ENCODE peak calls at places on chromosomes 7 and 10, in five cellular contexts. One of them, this sample, is unnamed.

GRCh38 chr10:103888113-103888841 is 29.7 kb downstream of the STN1 start:
- DNase-seq in lung: peak; percentile 52
- DNase-seq in endothelial cell: no peak
- DNase-seq in CD4-positive, alpha-beta T cell: no peak
- DNase-seq in nephron progenitor cell: no peak
- DNase-seq in this sample: no peak

GRCh38 chr7:133056370-133057238 is 25.3 kb downstream of the CHCHD3 start:
- DNase-seq in lung: no peak
- DNase-seq in nephron progenitor cell: no peak
- DNase-seq in endothelial cell: no peak
- DNase-seq in CD4-positive, alpha-beta T cell: no peak
- DNase-seq in this sample: no peak

GRCh38 chr7:92608380-92609322 is 18.5 kb upstream of the FAM133B start:
- DNase-seq in CD4-positive, alpha-beta T cell: no peak
- DNase-seq in lung: peak; percentile 72
- DNase-seq in nephron progenitor cell: peak; percentile 73
- DNase-seq in endothelial cell: peak; percentile 42
- DNase-seq in this sample: no peak

GRCh38 chr7:107934991-107935770 is 44.2 kb downstream of the DLD start:
- DNase-seq in endothelial cell: no peak
- DNase-seq in lung: no peak
- DNase-seq in CD4-positive, alpha-beta T cell: no peak
- DNase-seq in nephron progenitor cell: no peak
- DNase-seq in this sample: no peak

GRCh38 chr10:31101123-31101522 is 69.5 kb upstream of the ZNF438 start:
- DNase-seq in endothelial cell: no peak
- DNase-seq in CD4-positive, alpha-beta T cell: no peak
- DNase-seq in lung: peak; percentile 30
- DNase-seq in nephron progenitor cell: no peak
- DNase-seq in this sample: no peak

GRCh38 chr10:5317547-5318107 is 47.1 kb upstream of the UCN3 start:
- DNase-seq in lung: no peak
- DNase-seq in CD4-positive, alpha-beta T cell: no peak
- DNase-seq in endothelial cell: no peak
- DNase-seq in nephron progenitor cell: no peak
- DNase-seq in this sample: no peak

GRCh38 chr10:102593074-102593803 is 51.0 kb upstream of the TRIM8 start:
- DNase-seq in lung: no peak
- DNase-seq in endothelial cell: no peak
- DNase-seq in CD4-positive, alpha-beta T cell: no peak
- DNase-seq in nephron progenitor cell: no peak
- DNase-seq in this sample: no peak

GRCh38 chr7:138979226-138979979 is 1.8 kb downstream of the KIAA1549 start:
- DNase-seq in endothelial cell: no peak
- DNase-seq in nephron progenitor cell: no peak
- DNase-seq in lung: no peak
- DNase-seq in CD4-positive, alpha-beta T cell: no peak
- DNase-seq in this sample: no peak

GRCh38 chr10:107095125-107095524 is 69.4 kb downstream of the SORCS1 start:
- DNase-seq in CD4-positive, alpha-beta T cell: no peak
- DNase-seq in lung: no peak
- DNase-seq in nephron progenitor cell: no peak
- DNase-seq in endothelial cell: no peak
- DNase-seq in this sample: no peak

DNA sequence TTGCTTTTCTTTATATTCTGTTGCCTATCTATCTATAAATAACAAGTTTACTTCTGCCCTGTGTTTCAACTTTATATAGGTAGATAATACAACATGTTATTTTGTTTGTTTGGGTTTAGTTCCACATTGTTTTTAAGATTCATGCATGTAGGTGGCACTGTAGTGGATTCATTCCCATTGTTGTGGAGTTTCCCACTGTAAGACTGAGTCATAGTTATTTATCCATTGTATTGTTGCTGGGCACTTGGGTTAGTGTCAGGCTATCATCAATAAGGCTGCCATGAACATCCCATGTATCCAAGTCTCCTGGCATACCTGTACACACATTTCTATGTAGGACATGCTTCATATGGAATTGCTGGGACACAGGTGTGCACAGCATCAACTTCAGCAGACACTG is 127.7 kb downstream of the ARHGAP22 start:
- DNase-seq in nephron progenitor cell: no peak
- DNase-seq in lung: no peak
- DNase-seq in endothelial cell: no peak
- DNase-seq in CD4-positive, alpha-beta T cell: no peak
- DNase-seq in this sample: no peak
- TF ChIP-seq CTCF in nephron progenitor cell: no peak
- TF ChIP-seq CTCF in lung: no peak
- TF ChIP-seq CTCF in endothelial cell: no peak
- TF ChIP-seq CTCF in CD4-positive, alpha-beta T cell: no peak
- TF ChIP-seq CTCF in this sample: no peak

GRCh38 chr7:49099587-49100326 is 175.4 kb downstream of the CDC14C start:
- DNase-seq in endothelial cell: no peak
- DNase-seq in CD4-positive, alpha-beta T cell: no peak
- DNase-seq in nephron progenitor cell: no peak
- DNase-seq in lung: no peak
- DNase-seq in this sample: no peak
- TF ChIP-seq CTCF in endothelial cell: no peak
- TF ChIP-seq CTCF in CD4-positive, alpha-beta T cell: no peak
- TF ChIP-seq CTCF in nephron progenitor cell: peak; percentile 12
- TF ChIP-seq CTCF in lung: no peak
- TF ChIP-seq CTCF in this sample: no peak

GRCh38 chr10:92419740-92420553 is 129.0 kb downstream of the MARCHF5 start:
- DNase-seq in CD4-positive, alpha-beta T cell: no peak
- DNase-seq in lung: peak; percentile 45
- DNase-seq in endothelial cell: no peak
- DNase-seq in nephron progenitor cell: no peak
- DNase-seq in this sample: no peak
- TF ChIP-seq CTCF in CD4-positive, alpha-beta T cell: no peak
- TF ChIP-seq CTCF in lung: no peak
- TF ChIP-seq CTCF in endothelial cell: no peak
- TF ChIP-seq CTCF in nephron progenitor cell: no peak
- TF ChIP-seq CTCF in this sample: peak; percentile 16

GRCh38 chr10:14758994-14759664 is 15.6 kb downstream of the FAM107B start:
- DNase-seq in lung: no peak
- DNase-seq in nephron progenitor cell: no peak
- DNase-seq in CD4-positive, alpha-beta T cell: no peak
- DNase-seq in endothelial cell: no peak
- DNase-seq in this sample: no peak
- TF ChIP-seq CTCF in lung: no peak
- TF ChIP-seq CTCF in nephron progenitor cell: no peak
- TF ChIP-seq CTCF in CD4-positive, alpha-beta T cell: no peak
- TF ChIP-seq CTCF in endothelial cell: no peak
- TF ChIP-seq CTCF in this sample: peak; percentile 32

GRCh38 chr7:65477326-65477725 is 103.7 kb downstream of the ZNF92 start:
- DNase-seq in endothelial cell: peak; percentile 22
- DNase-seq in CD4-positive, alpha-beta T cell: no peak
- DNase-seq in nephron progenitor cell: peak; percentile 47
- DNase-seq in lung: no peak
- DNase-seq in this sample: no peak
- TF ChIP-seq CTCF in endothelial cell: peak; percentile 35
- TF ChIP-seq CTCF in CD4-positive, alpha-beta T cell: no peak
- TF ChIP-seq CTCF in nephron progenitor cell: peak; percentile 39
- TF ChIP-seq CTCF in lung: no peak
- TF ChIP-seq CTCF in this sample: no peak

GRCh38 chr7:131489196-131489595 is 67.2 kb downstream of the PODXL start:
- DNase-seq in endothelial cell: no peak
- DNase-seq in CD4-positive, alpha-beta T cell: no peak
- DNase-seq in lung: no peak
- DNase-seq in nephron progenitor cell: no peak
- DNase-seq in this sample: no peak
- TF ChIP-seq CTCF in endothelial cell: no peak
- TF ChIP-seq CTCF in CD4-positive, alpha-beta T cell: no peak
- TF ChIP-seq CTCF in lung: no peak
- TF ChIP-seq CTCF in nephron progenitor cell: no peak
- TF ChIP-seq CTCF in this sample: no peak

DNA sequence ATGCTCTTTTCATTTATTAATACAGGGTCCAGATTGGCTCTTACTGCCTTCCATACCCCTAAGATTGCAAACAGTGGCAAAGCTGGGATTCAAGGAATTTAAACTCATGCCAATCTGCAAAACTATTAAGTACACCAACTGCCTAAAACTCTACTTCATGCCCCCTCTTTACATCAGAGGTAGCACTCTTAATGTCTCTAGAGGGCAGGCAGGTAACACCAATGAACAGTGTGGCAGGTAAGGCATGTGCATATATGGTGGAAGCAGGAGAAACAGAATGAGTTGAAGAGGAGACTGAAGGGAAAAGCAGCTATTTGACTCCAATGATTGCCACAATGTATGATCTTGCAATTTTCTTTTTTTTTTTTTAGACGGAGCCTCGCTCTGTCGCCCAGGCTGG is 156.7 kb downstream of the BTAF1 start:
- DNase-seq in endothelial cell: no peak
- DNase-seq in lung: no peak
- DNase-seq in CD4-positive, alpha-beta T cell: no peak
- DNase-seq in nephron progenitor cell: no peak
- DNase-seq in this sample: no peak
- TF ChIP-seq CTCF in endothelial cell: no peak
- TF ChIP-seq CTCF in lung: no peak
- TF ChIP-seq CTCF in CD4-positive, alpha-beta T cell: no peak
- TF ChIP-seq CTCF in nephron progenitor cell: no peak
- TF ChIP-seq CTCF in this sample: no peak

GRCh38 chr10:117005454-117006055 is 568 bp upstream of the SHTN1 start:
- DNase-seq in lung: no peak
- DNase-seq in endothelial cell: peak; percentile 30
- DNase-seq in nephron progenitor cell: peak; percentile 57
- DNase-seq in CD4-positive, alpha-beta T cell: no peak
- DNase-seq in this sample: no peak
- TF ChIP-seq CTCF in lung: no peak
- TF ChIP-seq CTCF in endothelial cell: no peak
- TF ChIP-seq CTCF in nephron progenitor cell: no peak
- TF ChIP-seq CTCF in CD4-positive, alpha-beta T cell: no peak
- TF ChIP-seq CTCF in this sample: peak; percentile 25